ENCODE peak calls at places on chromosomes 16 and 17, in seven cellular contexts. N, V, D, L, O, S and Y are unnamed samples.

GRCh38 chr16:73093146-73094144 is 45.5 kb upstream of the ZFHX3 start:
- DNase-seq in N (peak; percentile 48), V (no peak), D (peak; percentile 67), L (peak; percentile 80), O (no peak), S (no peak), Y (no peak)

GRCh38 chr16:35364263-35364662 is 1904.9 kb downstream of the TP53TG3F start:
- DNase-seq in N (no peak), V (no peak), D (no peak), L (no peak), O (no peak), S (no peak), Y (no peak)

GRCh38 chr17:77756028-77756427 is 202.5 kb upstream of the TNRC6C start:
- DNase-seq in N (no peak), V (no peak), D (no peak), L (no peak), O (no peak), S (no peak), Y (no peak)

GRCh38 chr17:45019177-45019711 is 32.2 kb downstream of the DCAKD start:
- DNase-seq in N (peak; percentile 39), V (no peak), D (peak; percentile 25), L (peak; percentile 51), O (no peak), S (peak; percentile 44), Y (peak; percentile 41)

GRCh38 chr16:4241601-4242270 is at the start of gene SRL:
- DNase-seq in N (no peak), V (no peak), D (no peak), L (no peak), O (no peak), S (no peak), Y (no peak)

GRCh38 chr17:64455993-64456885 is 7.3 kb downstream of the MILR1 start:
- DNase-seq in N (no peak), V (no peak), D (no peak), L (peak; percentile 44), O (no peak), S (no peak), Y (no peak)

GRCh38 chr17:1730004-1730344 is 5.5 kb downstream of the WDR81 start:
- DNase-seq in N (no peak), V (no peak), D (no peak), L (no peak), O (no peak), S (no peak), Y (no peak)

GRCh38 chr17:32828822-32829221 is 48.1 kb downstream of the MYO1D start:
- DNase-seq in N (no peak), V (no peak), D (no peak), L (no peak), O (no peak), S (no peak), Y (no peak)

GRCh38 chr16:86570542-86571196 is 4.0 kb downstream of the FOXC2 start:
- DNase-seq in N (peak; percentile 36), V (no peak), D (peak; percentile 40), L (peak; percentile 51), O (no peak), S (no peak), Y (no peak)

GRCh38 chr17:32806646-32807045 is 70.3 kb downstream of the MYO1D start:
- DNase-seq in N (no peak), V (no peak), D (no peak), L (peak; percentile 74), O (no peak), S (no peak), Y (no peak)

GRCh38 chr16:75620326-75621169 is 2.5 kb downstream of the ADAT1 start:
- DNase-seq in N (no peak), V (no peak), D (no peak), L (no peak), O (no peak), S (no peak), Y (peak; percentile 30)

GRCh38 chr16:26365555-26365954 is 673.8 kb downstream of the HS3ST4 start:
- DNase-seq in N (no peak), V (no peak), D (no peak), L (no peak), O (no peak), S (no peak), Y (no peak)

GRCh38 chr17:51128089-51128488 is 7.4 kb upstream of the SPAG9 start:
- DNase-seq in N (no peak), V (peak; percentile 20), D (no peak), L (no peak), O (no peak), S (no peak), Y (peak; percentile 23)